ENCODE peak calls at places on chromosomes 7 and 10, in seven cellular contexts. U is posterior vena cava, S is MCF 10A, Y is nucleus accumbens, R is NCI-H2029, J is T-cell, A is mucosa of gallbladder. T is an unnamed sample.
A peak's percentile ranks its signal among the peaks of the same experiment; 100 is the strongest.

GRCh38 chr10:1043532-1043995 is 5.4 kb downstream of the IDI1 start:
- DNase-seq in J (no peak), S (no peak), A (peak; percentile 21), Y (no peak), R (no peak), U (peak; percentile 87), T (peak; percentile 44)

GRCh38 chr10:80502621-80503583 is 34.8 kb upstream of the SH2D4B start:
- DNase-seq in U (no peak), R (no peak), S (no peak), A (no peak), J (no peak), Y (no peak), T (no peak)

GRCh38 chr7:143073556-143073955 is 21.4 kb downstream of the OR6V1 start:
- DNase-seq in A (no peak), Y (no peak), U (no peak), S (no peak), J (no peak), R (no peak), T (no peak)

GRCh38 chr10:35400600-35401268 is 64.4 kb downstream of the CCNY start:
- DNase-seq in R (no peak), J (no peak), Y (no peak), U (no peak), S (no peak), A (no peak), T (no peak)

GRCh38 chr10:75431180-75432111 is at the start of gene LRMDA:
- DNase-seq in U (peak; percentile 86), J (no peak), R (no peak), S (peak; percentile 45), A (peak; percentile 32), Y (no peak), T (peak; percentile 42)

GRCh38 chr10:66455304-66455703 is 470.5 kb upstream of the LRRTM3 start:
- DNase-seq in S (peak; percentile 30), Y (no peak), J (no peak), A (no peak), U (no peak), R (no peak), T (no peak)

GRCh38 chr7:108454674-108455523 is 1.3 kb downstream of the NRCAM start:
- DNase-seq in R (no peak), Y (peak; percentile 27), J (no peak), A (no peak), S (no peak), U (no peak), T (no peak)

GRCh38 chr7:74025146-74025545 is 2.8 kb upstream of the ELN start:
- DNase-seq in A (no peak), J (no peak), S (no peak), R (no peak), U (no peak), Y (no peak), T (no peak)

GRCh38 chr7:6530626-6531491 is 20.4 kb downstream of the GRID2IP start:
- DNase-seq in S (no peak), R (no peak), Y (no peak), U (no peak), J (peak; percentile 51), A (peak; percentile 14), T (peak; percentile 67)